ENCODE peak calls at places on chromosomes 3 and 15, in ten cellular contexts. One of them, this sample, is unnamed.

GRCh38 chr15:23648920-23649515 is 1.4 kb upstream of the MAGEL2 start:
- DNase-seq in CD8-positive, alpha-beta T cell: no peak
- DNase-seq in coronary artery: no peak
- DNase-seq in heart right ventricle: no peak
- DNase-seq in Panc1: no peak
- DNase-seq in lower lobe of right lung: peak
- DNase-seq in cardiac fibroblast: peak
- DNase-seq in HepG2: peak
- DNase-seq in kidney epithelial cell: no peak
- DNase-seq in IMR-90: no peak
- DNase-seq in this sample: no peak

GRCh38 chr15:44082558-44083151 is 112.4 kb downstream of the FRMD5 start:
- DNase-seq in cardiac fibroblast: peak
- DNase-seq in kidney epithelial cell: no peak
- DNase-seq in IMR-90: peak
- DNase-seq in coronary artery: no peak
- DNase-seq in HepG2: no peak
- DNase-seq in heart right ventricle: no peak
- DNase-seq in lower lobe of right lung: no peak
- DNase-seq in CD8-positive, alpha-beta T cell: no peak
- DNase-seq in Panc1: no peak
- DNase-seq in this sample: no peak

GRCh38 chr3:71606582-71606981 is 23.1 kb upstream of the FOXP1 start:
- DNase-seq in heart right ventricle: no peak
- DNase-seq in CD8-positive, alpha-beta T cell: no peak
- DNase-seq in coronary artery: no peak
- DNase-seq in HepG2: no peak
- DNase-seq in IMR-90: no peak
- DNase-seq in lower lobe of right lung: no peak
- DNase-seq in cardiac fibroblast: no peak
- DNase-seq in Panc1: no peak
- DNase-seq in kidney epithelial cell: no peak
- DNase-seq in this sample: no peak

GRCh38 chr3:150300847-150301517 is 107.1 kb upstream of the TSC22D2 start:
- DNase-seq in CD8-positive, alpha-beta T cell: no peak
- DNase-seq in kidney epithelial cell: peak
- DNase-seq in coronary artery: no peak
- DNase-seq in heart right ventricle: no peak
- DNase-seq in lower lobe of right lung: no peak
- DNase-seq in IMR-90: peak
- DNase-seq in cardiac fibroblast: no peak
- DNase-seq in Panc1: peak
- DNase-seq in HepG2: no peak
- DNase-seq in this sample: no peak

GRCh38 chr3:194237110-194237509 is 101.2 kb downstream of the HES1 start:
- DNase-seq in HepG2: no peak
- DNase-seq in lower lobe of right lung: no peak
- DNase-seq in IMR-90: no peak
- DNase-seq in cardiac fibroblast: no peak
- DNase-seq in heart right ventricle: no peak
- DNase-seq in kidney epithelial cell: no peak
- DNase-seq in Panc1: no peak
- DNase-seq in CD8-positive, alpha-beta T cell: no peak
- DNase-seq in coronary artery: no peak
- DNase-seq in this sample: no peak

GRCh38 chr3:11060500-11061251 is 68.1 kb downstream of the SLC6A1 start:
- DNase-seq in IMR-90: peak
- DNase-seq in HepG2: peak
- DNase-seq in lower lobe of right lung: peak
- DNase-seq in Panc1: no peak
- DNase-seq in cardiac fibroblast: peak
- DNase-seq in CD8-positive, alpha-beta T cell: peak
- DNase-seq in coronary artery: no peak
- DNase-seq in heart right ventricle: peak
- DNase-seq in kidney epithelial cell: no peak
- DNase-seq in this sample: no peak

GRCh38 chr3:138717348-138717747 is 108.8 kb downstream of the FAIM start:
- DNase-seq in lower lobe of right lung: no peak
- DNase-seq in CD8-positive, alpha-beta T cell: no peak
- DNase-seq in coronary artery: no peak
- DNase-seq in heart right ventricle: no peak
- DNase-seq in cardiac fibroblast: no peak
- DNase-seq in HepG2: no peak
- DNase-seq in kidney epithelial cell: no peak
- DNase-seq in IMR-90: no peak
- DNase-seq in Panc1: no peak
- DNase-seq in this sample: no peak

GRCh38 chr3:114508976-114509375 is 215.1 kb downstream of the TIGIT start:
- DNase-seq in IMR-90: peak
- DNase-seq in heart right ventricle: no peak
- DNase-seq in Panc1: no peak
- DNase-seq in cardiac fibroblast: peak
- DNase-seq in HepG2: no peak
- DNase-seq in lower lobe of right lung: no peak
- DNase-seq in coronary artery: no peak
- DNase-seq in CD8-positive, alpha-beta T cell: no peak
- DNase-seq in kidney epithelial cell: no peak
- DNase-seq in this sample: no peak

DNA sequence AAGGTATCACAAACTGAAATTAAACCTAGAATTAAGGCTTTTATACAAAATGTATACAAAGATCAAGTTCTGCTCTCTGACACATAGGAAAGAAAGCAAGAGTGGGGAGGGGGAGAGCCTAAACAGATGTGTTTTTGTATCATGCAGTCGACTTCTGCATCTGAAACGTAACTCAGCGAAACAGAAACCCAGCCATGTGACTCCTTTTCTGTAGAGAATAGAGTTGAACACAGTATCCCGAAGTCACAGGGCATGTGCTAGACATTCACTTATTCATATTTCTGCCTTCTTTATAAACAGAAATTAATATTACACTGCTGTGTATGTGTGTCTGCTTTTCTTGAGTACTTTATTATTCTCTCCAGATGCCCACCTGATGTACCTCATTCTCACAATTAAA is 121.0 kb downstream of the PDZRN3 start:
- DNase-seq in heart right ventricle: no peak
- DNase-seq in kidney epithelial cell: no peak
- DNase-seq in cardiac fibroblast: no peak
- DNase-seq in CD8-positive, alpha-beta T cell: no peak
- DNase-seq in lower lobe of right lung: no peak
- DNase-seq in HepG2: no peak
- DNase-seq in coronary artery: no peak
- DNase-seq in IMR-90: peak
- DNase-seq in Panc1: no peak
- DNase-seq in this sample: no peak
- H3K4me3 ChIP-seq in heart right ventricle: no peak
- H3K4me3 ChIP-seq in kidney epithelial cell: no peak
- H3K4me3 ChIP-seq in cardiac fibroblast: no peak
- H3K4me3 ChIP-seq in CD8-positive, alpha-beta T cell: no peak
- H3K4me3 ChIP-seq in lower lobe of right lung: no peak
- H3K4me3 ChIP-seq in HepG2: no peak
- H3K4me3 ChIP-seq in coronary artery: peak
- H3K4me3 ChIP-seq in IMR-90: peak
- H3K4me3 ChIP-seq in Panc1: no peak
- H3K4me3 ChIP-seq in this sample: no peak

GRCh38 chr15:70486451-70487379 is 276.6 kb downstream of the UACA start:
- DNase-seq in kidney epithelial cell: no peak
- DNase-seq in cardiac fibroblast: peak
- DNase-seq in Panc1: no peak
- DNase-seq in coronary artery: no peak
- DNase-seq in IMR-90: peak
- DNase-seq in HepG2: no peak
- DNase-seq in lower lobe of right lung: peak
- DNase-seq in heart right ventricle: no peak
- DNase-seq in CD8-positive, alpha-beta T cell: no peak
- DNase-seq in this sample: no peak

GRCh38 chr15:70486012-70486411 is 277.3 kb downstream of the UACA start:
- DNase-seq in HepG2: no peak
- DNase-seq in coronary artery: no peak
- DNase-seq in kidney epithelial cell: no peak
- DNase-seq in Panc1: no peak
- DNase-seq in cardiac fibroblast: no peak
- DNase-seq in CD8-positive, alpha-beta T cell: no peak
- DNase-seq in IMR-90: no peak
- DNase-seq in heart right ventricle: no peak
- DNase-seq in lower lobe of right lung: no peak
- DNase-seq in this sample: no peak

GRCh38 chr15:70488941-70489848 is 274.2 kb downstream of the UACA start:
- DNase-seq in lower lobe of right lung: no peak
- DNase-seq in Panc1: no peak
- DNase-seq in HepG2: no peak
- DNase-seq in cardiac fibroblast: no peak
- DNase-seq in coronary artery: no peak
- DNase-seq in IMR-90: no peak
- DNase-seq in kidney epithelial cell: no peak
- DNase-seq in heart right ventricle: no peak
- DNase-seq in CD8-positive, alpha-beta T cell: no peak
- DNase-seq in this sample: no peak

GRCh38 chr15:70488002-70488605 is 275.3 kb downstream of the UACA start:
- DNase-seq in lower lobe of right lung: peak
- DNase-seq in HepG2: peak
- DNase-seq in kidney epithelial cell: no peak
- DNase-seq in Panc1: no peak
- DNase-seq in IMR-90: peak
- DNase-seq in CD8-positive, alpha-beta T cell: peak
- DNase-seq in cardiac fibroblast: peak
- DNase-seq in coronary artery: peak
- DNase-seq in heart right ventricle: peak
- DNase-seq in this sample: no peak

DNA sequence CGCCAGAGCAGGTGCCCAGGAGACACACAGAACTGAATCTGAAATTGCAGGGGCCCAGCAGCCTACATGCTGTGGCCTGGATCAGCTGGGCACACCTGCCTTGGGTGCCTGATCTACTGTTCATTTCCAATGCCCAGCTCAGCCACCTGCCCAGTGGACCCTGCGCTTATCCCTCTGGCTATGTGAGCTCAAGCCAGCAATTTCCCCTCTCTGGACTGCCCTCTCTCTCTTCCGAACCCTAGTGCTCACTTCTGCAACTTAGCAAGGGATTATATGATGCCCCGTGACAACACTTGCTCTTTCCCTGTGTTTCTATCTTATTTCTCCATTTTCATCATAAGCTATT is 276.0 kb downstream of the UACA start:
- DNase-seq in lower lobe of right lung: no peak
- DNase-seq in cardiac fibroblast: no peak
- DNase-seq in IMR-90: no peak
- DNase-seq in heart right ventricle: no peak
- DNase-seq in Panc1: no peak
- DNase-seq in CD8-positive, alpha-beta T cell: no peak
- DNase-seq in coronary artery: no peak
- DNase-seq in HepG2: no peak
- DNase-seq in kidney epithelial cell: no peak
- DNase-seq in this sample: no peak
- TF ChIP-seq CTCF in lower lobe of right lung: no peak
- TF ChIP-seq CTCF in cardiac fibroblast: no peak
- TF ChIP-seq CTCF in IMR-90: no peak
- TF ChIP-seq CTCF in heart right ventricle: no peak
- TF ChIP-seq CTCF in Panc1: no peak
- TF ChIP-seq CTCF in CD8-positive, alpha-beta T cell: no peak
- TF ChIP-seq CTCF in coronary artery: no peak
- TF ChIP-seq CTCF in HepG2: no peak
- TF ChIP-seq CTCF in kidney epithelial cell: no peak
- TF ChIP-seq CTCF in this sample: no peak

GRCh38 chr3:44476963-44477311 is 533 bp downstream of the ZNF445 start:
- DNase-seq in coronary artery: no peak
- DNase-seq in cardiac fibroblast: no peak
- DNase-seq in Panc1: no peak
- DNase-seq in CD8-positive, alpha-beta T cell: no peak
- DNase-seq in lower lobe of right lung: no peak
- DNase-seq in HepG2: no peak
- DNase-seq in IMR-90: no peak
- DNase-seq in heart right ventricle: no peak
- DNase-seq in kidney epithelial cell: no peak
- DNase-seq in this sample: no peak

GRCh38 chr3:44478606-44479094 is 1.2 kb upstream of the ZNF445 start:
- DNase-seq in lower lobe of right lung: no peak
- DNase-seq in HepG2: peak
- DNase-seq in heart right ventricle: no peak
- DNase-seq in CD8-positive, alpha-beta T cell: no peak
- DNase-seq in kidney epithelial cell: no peak
- DNase-seq in IMR-90: no peak
- DNase-seq in coronary artery: no peak
- DNase-seq in cardiac fibroblast: no peak
- DNase-seq in Panc1: no peak
- DNase-seq in this sample: no peak

GRCh38 chr3:44477312-44478030 is at the start of gene ZNF445:
- DNase-seq in cardiac fibroblast: peak
- DNase-seq in CD8-positive, alpha-beta T cell: peak
- DNase-seq in IMR-90: peak
- DNase-seq in coronary artery: peak
- DNase-seq in heart right ventricle: peak
- DNase-seq in HepG2: peak
- DNase-seq in kidney epithelial cell: peak
- DNase-seq in lower lobe of right lung: peak
- DNase-seq in Panc1: peak
- DNase-seq in this sample: no peak

GRCh38 chr3:44478055-44478468 is 592 bp upstream of the ZNF445 start:
- DNase-seq in CD8-positive, alpha-beta T cell: no peak
- DNase-seq in kidney epithelial cell: no peak
- DNase-seq in cardiac fibroblast: no peak
- DNase-seq in Panc1: no peak
- DNase-seq in heart right ventricle: no peak
- DNase-seq in IMR-90: no peak
- DNase-seq in HepG2: peak
- DNase-seq in lower lobe of right lung: no peak
- DNase-seq in coronary artery: no peak
- DNase-seq in this sample: no peak

DNA sequence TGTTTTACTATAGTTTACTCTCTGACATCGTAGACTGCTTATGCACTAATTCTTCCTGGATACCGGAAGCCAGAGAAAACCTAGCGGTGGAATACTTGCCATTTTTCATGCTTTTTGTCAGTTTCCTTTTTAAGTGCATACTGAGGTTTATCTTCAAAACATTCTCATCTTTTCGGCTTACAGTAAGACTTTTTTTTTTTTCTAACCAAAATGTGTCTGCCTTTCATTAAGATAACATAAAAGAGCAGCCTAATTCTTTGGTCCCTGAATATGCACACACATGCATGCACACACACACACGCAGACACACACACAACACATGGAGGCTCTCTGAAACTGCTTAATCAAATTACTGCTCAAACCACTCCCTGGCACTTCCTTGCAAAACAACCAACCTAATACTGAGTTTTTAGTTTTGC is 1.3 kb downstream of the ZNF445 start:
- DNase-seq in CD8-positive, alpha-beta T cell: no peak
- DNase-seq in lower lobe of right lung: no peak
- DNase-seq in cardiac fibroblast: peak
- DNase-seq in HepG2: no peak
- DNase-seq in kidney epithelial cell: no peak
- DNase-seq in IMR-90: peak
- DNase-seq in coronary artery: no peak
- DNase-seq in heart right ventricle: no peak
- DNase-seq in Panc1: no peak
- DNase-seq in this sample: no peak
- H3K4me3 ChIP-seq in CD8-positive, alpha-beta T cell: peak
- H3K4me3 ChIP-seq in lower lobe of right lung: peak
- H3K4me3 ChIP-seq in cardiac fibroblast: peak
- H3K4me3 ChIP-seq in HepG2: peak
- H3K4me3 ChIP-seq in kidney epithelial cell: peak
- H3K4me3 ChIP-seq in IMR-90: peak
- H3K4me3 ChIP-seq in coronary artery: peak
- H3K4me3 ChIP-seq in heart right ventricle: peak
- H3K4me3 ChIP-seq in Panc1: peak
- H3K4me3 ChIP-seq in this sample: peak

GRCh38 chr3:55897573-55898224 is 410.6 kb upstream of the WNT5A start:
- DNase-seq in cardiac fibroblast: no peak
- DNase-seq in kidney epithelial cell: no peak
- DNase-seq in HepG2: no peak
- DNase-seq in CD8-positive, alpha-beta T cell: no peak
- DNase-seq in Panc1: no peak
- DNase-seq in lower lobe of right lung: no peak
- DNase-seq in heart right ventricle: no peak
- DNase-seq in IMR-90: peak
- DNase-seq in coronary artery: no peak
- DNase-seq in this sample: no peak

GRCh38 chr3:55896155-55896554 is 409.0 kb upstream of the WNT5A start:
- DNase-seq in IMR-90: no peak
- DNase-seq in Panc1: no peak
- DNase-seq in cardiac fibroblast: no peak
- DNase-seq in lower lobe of right lung: no peak
- DNase-seq in coronary artery: no peak
- DNase-seq in HepG2: no peak
- DNase-seq in CD8-positive, alpha-beta T cell: no peak
- DNase-seq in heart right ventricle: no peak
- DNase-seq in kidney epithelial cell: no peak
- DNase-seq in this sample: no peak

GRCh38 chr3:55903680-55904079 is 416.6 kb upstream of the WNT5A start:
- DNase-seq in Panc1: no peak
- DNase-seq in IMR-90: no peak
- DNase-seq in heart right ventricle: peak
- DNase-seq in coronary artery: no peak
- DNase-seq in cardiac fibroblast: no peak
- DNase-seq in CD8-positive, alpha-beta T cell: no peak
- DNase-seq in HepG2: no peak
- DNase-seq in lower lobe of right lung: no peak
- DNase-seq in kidney epithelial cell: no peak
- DNase-seq in this sample: no peak

GRCh38 chr3:55904716-55905115 is 417.6 kb upstream of the WNT5A start:
- DNase-seq in Panc1: no peak
- DNase-seq in lower lobe of right lung: no peak
- DNase-seq in cardiac fibroblast: no peak
- DNase-seq in IMR-90: no peak
- DNase-seq in heart right ventricle: no peak
- DNase-seq in CD8-positive, alpha-beta T cell: no peak
- DNase-seq in kidney epithelial cell: no peak
- DNase-seq in coronary artery: no peak
- DNase-seq in HepG2: no peak
- DNase-seq in this sample: no peak

GRCh38 chr3:55899887-55900286 is 412.8 kb upstream of the WNT5A start:
- DNase-seq in Panc1: no peak
- DNase-seq in IMR-90: no peak
- DNase-seq in lower lobe of right lung: no peak
- DNase-seq in HepG2: peak
- DNase-seq in coronary artery: no peak
- DNase-seq in kidney epithelial cell: no peak
- DNase-seq in cardiac fibroblast: no peak
- DNase-seq in heart right ventricle: no peak
- DNase-seq in CD8-positive, alpha-beta T cell: no peak
- DNase-seq in this sample: no peak
- TF ChIP-seq CTCF in Panc1: peak
- TF ChIP-seq CTCF in IMR-90: peak
- TF ChIP-seq CTCF in lower lobe of right lung: peak
- TF ChIP-seq CTCF in HepG2: peak
- TF ChIP-seq CTCF in coronary artery: no peak
- TF ChIP-seq CTCF in kidney epithelial cell: peak
- TF ChIP-seq CTCF in cardiac fibroblast: peak
- TF ChIP-seq CTCF in heart right ventricle: no peak
- TF ChIP-seq CTCF in CD8-positive, alpha-beta T cell: no peak
- TF ChIP-seq CTCF in this sample: no peak